ENCODE peak calls at places on chromosomes 5 and 9, in ten cellular contexts. R is H1, A is lower leg skin, L is tibial nerve, D is esophagus squamous epithelium, G is NB4, V is Peyer's patch, Z is A549, F is ovary, P is body of pancreas. M is an unnamed sample.

GRCh38 chr5:178131446-178131996 is 707 bp downstream of the RMND5B start:
- DNase-seq in L (no peak), G (no peak), A (no peak), R (no peak), P (no peak), F (no peak), Z (no peak), V (no peak), D (no peak), M (no peak)

GRCh38 chr9:110180713-110181434 is 27.1 kb downstream of the C9orf152 start:
- DNase-seq in D (no peak), G (peak; percentile 28), F (no peak), A (no peak), V (no peak), Z (peak; percentile 50), R (no peak), L (no peak), P (no peak), M (no peak)

GRCh38 chr5:111384220-111384619 is 128.1 kb downstream of the STARD4 start:
- DNase-seq in D (no peak), F (no peak), R (no peak), P (no peak), G (peak; percentile 8), Z (no peak), A (no peak), V (no peak), L (no peak), M (no peak)

GRCh38 chr9:90890146-90890545 is 88.5 kb downstream of the SYK start:
- DNase-seq in R (peak; percentile 61), F (no peak), L (no peak), A (no peak), G (no peak), D (no peak), V (no peak), Z (no peak), P (no peak), M (no peak)

GRCh38 chr5:139666551-139666950 is 18.4 kb downstream of the CXXC5 start:
- DNase-seq in Z (no peak), R (no peak), V (no peak), G (no peak), F (no peak), D (no peak), P (no peak), L (no peak), A (no peak), M (no peak)

GRCh38 chr9:133057006-133057405 is 4.8 kb upstream of the CEL start:
- DNase-seq in R (no peak), L (no peak), D (no peak), F (no peak), A (no peak), G (no peak), Z (no peak), P (peak; percentile 49), V (no peak), M (no peak)

GRCh38 chr5:175698401-175699115 is 40.7 kb downstream of the HRH2 start:
- DNase-seq in A (no peak), V (no peak), Z (no peak), G (no peak), F (no peak), R (no peak), P (no peak), D (no peak), L (no peak), M (no peak)

GRCh38 chr5:55850839-55851674 is at the start of gene IL31RA:
- DNase-seq in L (no peak), A (no peak), P (no peak), D (no peak), F (no peak), R (no peak), G (peak; percentile 83), Z (peak; percentile 54), V (no peak), M (peak; percentile 30)

GRCh38 chr5:172795401-172795977 is 24.5 kb upstream of the DUSP1 start:
- DNase-seq in P (peak; percentile 48), F (peak; percentile 99), R (no peak), Z (peak; percentile 42), G (no peak), V (peak; percentile 28), A (peak; percentile 93), L (peak; percentile 93), D (no peak), M (peak; percentile 38)

GRCh38 chr5:150778517-150779396 is at the start of gene SMIM3:
- DNase-seq in R (peak; percentile 86), Z (peak; percentile 55), V (peak; percentile 59), A (peak; percentile 64), P (peak; percentile 78), F (peak; percentile 86), G (peak; percentile 80), D (no peak), L (peak; percentile 70), M (peak; percentile 49)
- TF ChIP-seq POLR2A in R (peak; percentile 34), Z (peak; percentile 33), V (peak; percentile 63), A (no peak), P (peak; percentile 82), F (peak; percentile 69), G (peak; percentile 46), D (peak; percentile 85), L (no peak), M (peak; percentile 62)

GRCh38 chr9:129902735-129903134 is 67.5 kb downstream of the USP20 start:
- DNase-seq in R (no peak), Z (no peak), F (no peak), V (peak; percentile 11), P (no peak), L (no peak), G (no peak), D (no peak), A (no peak), M (no peak)

GRCh38 chr9:129908846-129909245 is 73.6 kb downstream of the USP20 start:
- DNase-seq in Z (no peak), P (no peak), A (no peak), F (no peak), L (no peak), R (no peak), G (no peak), D (no peak), V (no peak), M (no peak)

GRCh38 chr9:129904734-129905133 is 69.5 kb downstream of the USP20 start:
- DNase-seq in F (no peak), R (no peak), A (no peak), P (no peak), V (no peak), L (no peak), G (no peak), Z (no peak), D (no peak), M (no peak)

GRCh38 chr9:129910628-129911567 is 75.6 kb downstream of the USP20 start:
- DNase-seq in Z (peak; percentile 90), G (peak; percentile 57), D (no peak), P (no peak), F (no peak), A (no peak), R (no peak), V (no peak), L (no peak), M (peak; percentile 45)

GRCh38 chr9:129907196-129907595 is 71.9 kb downstream of the USP20 start:
- DNase-seq in F (no peak), L (no peak), P (no peak), R (no peak), Z (no peak), D (no peak), G (no peak), V (no peak), A (no peak), M (no peak)
- TF ChIP-seq POLR2A in F (no peak), L (no peak), P (no peak), R (no peak), Z (no peak), D (no peak), G (no peak), V (no peak), A (no peak), M (no peak)

GRCh38 chr5:151080620-151081425 is at the start of gene TNIP1:
- DNase-seq in V (peak; percentile 91), G (peak; percentile 95), Z (peak; percentile 93), A (peak; percentile 90), P (peak; percentile 93), D (peak; percentile 56), R (peak; percentile 92), L (peak; percentile 84), F (peak; percentile 95), M (peak; percentile 79)
- TF ChIP-seq POLR2A in V (peak; percentile 98), G (peak; percentile 42), Z (peak; percentile 46), A (no peak), P (peak; percentile 89), D (peak; percentile 90), R (peak; percentile 22), L (peak; percentile 69), F (peak; percentile 92), M (peak; percentile 31)

DNA sequence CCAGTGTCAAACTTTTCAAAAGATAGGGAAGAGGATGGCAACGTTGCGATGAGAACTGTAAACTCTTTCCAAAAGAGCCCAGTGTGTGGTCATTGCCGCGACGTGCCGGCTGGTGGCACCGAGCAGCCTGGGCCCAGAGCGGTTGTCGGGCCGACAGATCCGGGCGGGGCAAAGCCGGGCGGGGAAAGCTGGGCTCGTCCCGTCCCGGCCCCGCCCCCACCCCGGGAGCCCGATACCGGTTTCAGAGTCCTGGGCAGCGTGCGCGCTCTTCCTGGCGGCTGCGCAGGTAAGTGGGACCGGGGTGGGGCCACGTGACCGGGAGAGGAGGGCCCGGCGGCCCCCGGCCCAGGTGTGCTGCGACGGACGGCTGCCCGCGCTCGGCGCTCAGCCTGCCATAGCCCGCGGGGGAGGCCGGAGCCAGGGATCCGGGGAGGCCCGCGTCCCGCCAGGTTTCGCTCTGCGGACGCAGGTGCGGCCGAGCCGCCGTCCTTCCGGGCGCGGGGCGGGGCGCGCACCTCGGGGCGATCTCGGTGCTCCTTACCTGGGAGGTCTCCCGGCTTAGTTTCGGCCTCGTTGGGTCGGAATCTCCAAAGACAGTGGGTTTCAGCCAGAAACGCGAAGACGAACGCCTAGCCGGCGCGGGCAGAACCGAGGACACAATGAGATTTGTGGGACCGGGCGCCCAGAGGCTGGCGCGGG is at the start of gene MARVELD2:
- DNase-seq in L (peak; percentile 34), R (peak; percentile 89), F (peak; percentile 36), D (no peak), G (no peak), A (peak; percentile 63), V (peak; percentile 59), Z (peak; percentile 77), P (peak; percentile 97), M (no peak)
- TF ChIP-seq POLR2A in L (no peak), R (peak; percentile 68), F (no peak), D (peak; percentile 63), G (no peak), A (no peak), V (peak; percentile 74), Z (peak; percentile 15), P (peak; percentile 79), M (no peak)

M was measured in H54.